ENCODE peak calls at places on chromosomes 13 and 19, in four cellular contexts. One of them, this sample, is unnamed.

GRCh38 chr19:42695811-42696503 is 44.3 kb downstream of the PSG3 start:
- DNase-seq in GM23338: no peak
- DNase-seq in neural progenitor cell: no peak
- DNase-seq in GM12864: no peak
- DNase-seq in this sample: no peak

GRCh38 chr19:15463865-15464371 is 426 bp downstream of the RASAL3 start:
- DNase-seq in GM23338: peak; percentile 59
- DNase-seq in neural progenitor cell: no peak
- DNase-seq in GM12864: peak; percentile 40
- DNase-seq in this sample: no peak

GRCh38 chr19:2291185-2291751 is 9.3 kb upstream of the PEAK3 start:
- DNase-seq in GM23338: peak; percentile 84
- DNase-seq in neural progenitor cell: peak; percentile 92
- DNase-seq in GM12864: no peak
- DNase-seq in this sample: peak; percentile 86

GRCh38 chr13:20565120-20565736 is 1.7 kb upstream of the IFT88 start:
- DNase-seq in GM23338: peak; percentile 22
- DNase-seq in neural progenitor cell: no peak
- DNase-seq in GM12864: no peak
- DNase-seq in this sample: no peak

GRCh38 chr19:50184196-50184595 is 19.2 kb upstream of the MYH14 start:
- DNase-seq in GM23338: no peak
- DNase-seq in neural progenitor cell: no peak
- DNase-seq in GM12864: no peak
- DNase-seq in this sample: no peak

GRCh38 chr19:8308891-8309291 is 733 bp upstream of the CD320 start:
- DNase-seq in GM23338: no peak
- DNase-seq in neural progenitor cell: no peak
- DNase-seq in GM12864: no peak
- DNase-seq in this sample: no peak

GRCh38 chr19:3698386-3698950 is 1.8 kb downstream of the PIP5K1C start:
- DNase-seq in GM23338: no peak
- DNase-seq in neural progenitor cell: no peak
- DNase-seq in GM12864: no peak
- DNase-seq in this sample: no peak

GRCh38 chr13:66560189-66560588 is 669.9 kb downstream of the PCDH9 start:
- DNase-seq in GM23338: no peak
- DNase-seq in neural progenitor cell: no peak
- DNase-seq in GM12864: no peak
- DNase-seq in this sample: no peak

GRCh38 chr13:29713841-29714240 is 118.4 kb upstream of the SLC7A1 start:
- DNase-seq in GM23338: peak; percentile 57
- DNase-seq in neural progenitor cell: no peak
- DNase-seq in GM12864: no peak
- DNase-seq in this sample: no peak

GRCh38 chr19:47035127-47035494 is 13.3 kb downstream of the TMEM160 start:
- DNase-seq in GM23338: peak; percentile 84
- DNase-seq in neural progenitor cell: peak; percentile 86
- DNase-seq in GM12864: no peak
- DNase-seq in this sample: peak; percentile 36

GRCh38 chr19:14782978-14783545 is 4.7 kb upstream of the ADGRE2 start:
- DNase-seq in GM23338: no peak
- DNase-seq in neural progenitor cell: no peak
- DNase-seq in GM12864: no peak
- DNase-seq in this sample: no peak

GRCh38 chr13:49494645-49495044 is 1.1 kb upstream of the PHF11 start:
- DNase-seq in GM23338: no peak
- DNase-seq in neural progenitor cell: no peak
- DNase-seq in GM12864: no peak
- DNase-seq in this sample: no peak
- TF ChIP-seq CTCF in GM23338: no peak
- TF ChIP-seq CTCF in neural progenitor cell: no peak
- TF ChIP-seq CTCF in GM12864: no peak
- TF ChIP-seq CTCF in this sample: no peak

GRCh38 chr13:22596157-22596863 is 584.5 kb upstream of the SGCG start:
- DNase-seq in GM23338: no peak
- DNase-seq in neural progenitor cell: no peak
- DNase-seq in GM12864: no peak
- DNase-seq in this sample: no peak
- TF ChIP-seq CTCF in GM23338: no peak
- TF ChIP-seq CTCF in neural progenitor cell: no peak
- TF ChIP-seq CTCF in GM12864: no peak
- TF ChIP-seq CTCF in this sample: no peak

GRCh38 chr13:23570931-23571330 is 719 bp downstream of the TNFRSF19 start:
- DNase-seq in GM23338: no peak
- DNase-seq in neural progenitor cell: no peak
- DNase-seq in GM12864: no peak
- DNase-seq in this sample: no peak

GRCh38 chr13:23572836-23573235 is 2.6 kb downstream of the TNFRSF19 start:
- DNase-seq in GM23338: no peak
- DNase-seq in neural progenitor cell: no peak
- DNase-seq in GM12864: no peak
- DNase-seq in this sample: no peak

GRCh38 chr13:23563085-23563484 is 7.1 kb upstream of the TNFRSF19 start:
- DNase-seq in GM23338: no peak
- DNase-seq in neural progenitor cell: no peak
- DNase-seq in GM12864: no peak
- DNase-seq in this sample: no peak

GRCh38 chr13:23570099-23570926 is at the start of gene TNFRSF19:
- DNase-seq in GM23338: peak; percentile 26
- DNase-seq in neural progenitor cell: peak; percentile 75
- DNase-seq in GM12864: no peak
- DNase-seq in this sample: peak; percentile 68

DNA sequence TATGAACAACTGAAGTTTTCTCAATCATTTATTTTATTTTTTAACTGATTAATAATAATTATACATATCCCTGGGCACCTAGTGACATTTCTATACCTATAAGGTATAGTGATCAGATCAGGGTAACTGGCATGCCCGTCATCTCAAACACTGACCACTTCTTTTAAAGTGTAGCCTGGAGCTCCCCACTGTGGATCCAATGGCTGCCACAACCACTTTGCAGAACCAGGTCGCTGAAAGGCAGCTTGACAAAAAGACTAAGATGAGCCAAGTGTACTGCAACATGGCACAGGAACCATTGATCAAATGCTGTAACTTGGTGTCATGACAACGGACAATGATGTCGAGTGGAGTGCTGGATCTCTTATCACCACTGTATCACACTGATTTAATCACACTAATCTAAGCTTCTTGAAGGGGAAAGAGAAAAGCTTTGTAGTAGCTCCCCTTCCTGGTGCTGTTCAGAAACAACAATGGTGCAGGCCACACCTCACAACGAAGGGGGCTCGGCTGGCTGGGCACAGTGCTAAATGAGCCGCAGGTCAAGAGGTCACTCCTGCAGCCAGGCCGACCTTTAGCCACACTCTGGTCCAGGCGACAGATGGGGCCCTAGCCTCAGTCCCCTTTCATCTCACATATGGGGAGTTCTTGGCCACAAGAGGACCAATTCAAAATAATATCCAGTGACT is 2.3 kb upstream of the TNFRSF19 start:
- DNase-seq in GM23338: no peak
- DNase-seq in neural progenitor cell: peak; percentile 90
- DNase-seq in GM12864: no peak
- DNase-seq in this sample: peak; percentile 66
- TF ChIP-seq CTCF in GM23338: peak; percentile 40
- TF ChIP-seq CTCF in neural progenitor cell: no peak
- TF ChIP-seq CTCF in GM12864: no peak
- TF ChIP-seq CTCF in this sample: no peak

DNA sequence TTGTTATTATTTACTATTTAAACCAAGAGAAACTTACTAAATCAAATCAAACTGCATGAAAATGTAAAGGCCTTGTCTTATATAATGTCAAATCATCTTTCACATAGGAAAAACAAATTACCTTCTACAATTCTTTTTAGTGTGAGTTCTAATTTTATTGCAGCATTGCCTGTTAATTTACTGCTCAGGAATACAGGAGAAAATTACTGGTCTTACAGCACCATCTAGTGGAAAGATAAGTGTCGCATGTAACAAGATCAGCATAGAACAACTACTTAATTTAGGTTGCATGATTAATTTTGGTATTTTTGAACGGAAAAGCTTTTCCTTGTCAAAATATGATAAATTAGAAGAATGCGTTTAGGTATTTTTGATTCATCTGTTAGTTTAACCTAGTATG is 502.7 kb downstream of the UQCRFS1 start:
- DNase-seq in GM23338: peak; percentile 79
- DNase-seq in neural progenitor cell: peak; percentile 73
- DNase-seq in GM12864: peak; percentile 0
- DNase-seq in this sample: peak; percentile 21
- TF ChIP-seq CTCF in GM23338: peak; percentile 63
- TF ChIP-seq CTCF in neural progenitor cell: peak; percentile 88
- TF ChIP-seq CTCF in GM12864: peak; percentile 49
- TF ChIP-seq CTCF in this sample: peak; percentile 77

DNA sequence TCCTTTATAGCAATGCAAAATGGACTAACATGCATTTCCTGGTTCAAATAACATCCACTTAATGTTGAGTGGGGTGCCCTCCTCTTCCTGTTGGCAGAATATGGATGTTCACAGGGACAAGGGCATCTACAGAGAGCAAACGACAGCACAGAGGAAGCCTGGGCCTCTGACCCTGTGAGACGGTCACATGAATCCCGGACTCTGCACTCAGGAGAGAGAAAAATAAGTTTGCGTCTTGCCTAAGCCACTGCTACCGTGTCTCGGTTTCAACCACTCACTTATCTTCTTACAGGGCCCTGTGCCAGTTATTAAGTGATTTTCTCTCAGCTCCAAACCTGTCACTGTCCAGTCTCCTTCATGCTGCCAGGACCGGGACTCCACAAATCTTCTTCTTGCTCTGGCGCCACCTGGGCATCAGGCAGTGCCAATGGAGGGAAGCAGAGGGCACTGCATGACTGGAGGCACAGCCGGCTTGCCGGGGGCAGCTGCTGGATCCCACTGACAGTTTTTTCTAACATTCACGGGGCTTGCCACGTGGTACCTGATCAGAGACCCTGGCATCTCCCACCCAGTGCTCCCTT is 11.8 kb downstream of the LIG1 start:
- DNase-seq in GM23338: no peak
- DNase-seq in neural progenitor cell: no peak
- DNase-seq in GM12864: no peak
- DNase-seq in this sample: no peak
- TF ChIP-seq CTCF in GM23338: no peak
- TF ChIP-seq CTCF in neural progenitor cell: no peak
- TF ChIP-seq CTCF in GM12864: no peak
- TF ChIP-seq CTCF in this sample: no peak

GRCh38 chr19:37654833-37655688 is at the start of gene ZFP30:
- DNase-seq in GM23338: peak; percentile 75
- DNase-seq in neural progenitor cell: peak; percentile 93
- DNase-seq in GM12864: peak; percentile 40
- DNase-seq in this sample: peak; percentile 92
- TF ChIP-seq CTCF in GM23338: no peak
- TF ChIP-seq CTCF in neural progenitor cell: no peak
- TF ChIP-seq CTCF in GM12864: no peak
- TF ChIP-seq CTCF in this sample: no peak

GRCh38 chr13:100983111-100983510 is 308.5 kb upstream of the TMTC4 start:
- DNase-seq in GM23338: no peak
- DNase-seq in neural progenitor cell: no peak
- DNase-seq in GM12864: no peak
- DNase-seq in this sample: no peak

GRCh38 chr13:100989424-100989823 is 314.8 kb upstream of the TMTC4 start:
- DNase-seq in GM23338: no peak
- DNase-seq in neural progenitor cell: no peak
- DNase-seq in GM12864: no peak
- DNase-seq in this sample: no peak

GRCh38 chr13:100984349-100984748 is 309.8 kb upstream of the TMTC4 start:
- DNase-seq in GM23338: no peak
- DNase-seq in neural progenitor cell: no peak
- DNase-seq in GM12864: no peak
- DNase-seq in this sample: no peak

GRCh38 chr13:100986571-100986970 is 312.0 kb upstream of the TMTC4 start:
- DNase-seq in GM23338: no peak
- DNase-seq in neural progenitor cell: no peak
- DNase-seq in GM12864: no peak
- DNase-seq in this sample: no peak

DNA sequence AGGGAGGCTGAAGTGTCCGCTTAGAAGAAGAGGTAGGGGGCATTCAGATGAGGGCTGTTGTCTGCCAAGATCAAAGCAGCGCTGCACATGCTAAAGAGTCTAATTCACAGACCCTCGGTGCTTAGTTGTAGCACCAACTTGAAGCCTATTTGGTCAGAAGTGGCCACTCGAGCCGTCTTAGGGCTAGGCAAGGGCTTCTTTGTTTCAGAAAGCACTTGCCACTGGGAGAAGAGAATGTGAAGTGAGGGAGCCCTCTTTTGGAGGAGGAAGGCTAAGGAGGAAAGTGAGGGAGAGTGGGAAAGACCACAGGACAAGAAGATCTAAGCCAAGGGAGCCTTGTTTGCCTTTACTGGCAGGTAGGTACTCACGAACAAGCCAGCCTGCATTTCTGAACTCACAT is 313.4 kb upstream of the TMTC4 start:
- DNase-seq in GM23338: peak; percentile 48
- DNase-seq in neural progenitor cell: peak; percentile 57
- DNase-seq in GM12864: no peak
- DNase-seq in this sample: no peak
- TF ChIP-seq CTCF in GM23338: peak; percentile 79
- TF ChIP-seq CTCF in neural progenitor cell: peak; percentile 54
- TF ChIP-seq CTCF in GM12864: no peak
- TF ChIP-seq CTCF in this sample: no peak

DNA sequence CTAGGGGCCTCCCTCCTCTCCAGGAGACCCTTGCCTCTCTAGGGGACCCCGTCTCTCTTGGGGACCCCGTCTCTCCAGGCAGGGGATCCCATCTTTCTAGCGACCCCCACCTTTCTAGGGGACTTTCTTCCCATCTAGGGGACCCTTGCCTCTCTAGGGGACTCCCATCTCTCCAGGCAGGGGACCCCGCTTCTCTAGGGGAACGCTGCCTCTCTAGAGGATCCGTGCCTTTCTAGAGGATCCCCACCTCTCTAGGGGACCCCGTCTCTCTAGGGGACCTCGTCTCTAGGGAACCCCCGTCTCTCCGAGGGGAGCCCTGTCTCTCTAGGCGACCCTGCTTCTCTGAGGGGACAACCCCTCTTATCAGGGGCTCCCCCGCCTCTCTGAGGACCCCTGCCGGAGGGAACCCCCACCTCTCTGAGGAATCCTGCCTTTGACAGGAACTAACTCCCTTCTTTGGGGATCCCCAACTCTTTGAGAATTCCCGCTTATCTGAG is 19.1 kb upstream of the GATAD2A start:
- DNase-seq in GM23338: peak; percentile 52
- DNase-seq in neural progenitor cell: no peak
- DNase-seq in GM12864: no peak
- DNase-seq in this sample: no peak
- TF ChIP-seq CTCF in GM23338: peak; percentile 43
- TF ChIP-seq CTCF in neural progenitor cell: peak; percentile 11
- TF ChIP-seq CTCF in GM12864: peak; percentile 30
- TF ChIP-seq CTCF in this sample: no peak

DNA sequence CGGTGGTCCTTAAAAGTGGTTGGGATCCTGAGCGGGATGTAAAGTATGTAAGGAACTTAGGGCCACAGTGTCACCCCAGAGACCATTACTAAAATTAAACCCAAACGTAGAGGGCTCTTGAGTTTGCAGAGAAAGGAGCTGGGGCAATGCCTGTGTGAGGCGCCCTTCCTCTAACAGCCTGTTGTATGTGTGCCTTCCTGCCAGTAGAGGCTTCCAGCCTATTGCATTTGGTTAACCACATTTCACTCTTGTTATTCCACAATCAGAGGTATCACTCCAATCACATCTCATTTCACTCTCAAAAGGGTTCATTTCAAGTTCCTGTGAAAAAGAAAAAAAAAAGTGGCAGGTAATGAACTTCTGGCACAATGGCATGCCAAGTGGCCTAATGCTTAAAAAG is 29.4 kb downstream of the DIAPH3 start:
- DNase-seq in GM23338: peak; percentile 80
- DNase-seq in neural progenitor cell: peak; percentile 43
- DNase-seq in GM12864: no peak
- DNase-seq in this sample: no peak
- TF ChIP-seq CTCF in GM23338: peak; percentile 80
- TF ChIP-seq CTCF in neural progenitor cell: peak; percentile 33
- TF ChIP-seq CTCF in GM12864: no peak
- TF ChIP-seq CTCF in this sample: no peak